ENCODE peak calls at places on chromosomes 7 and 10, in nine cellular contexts. G, Q, Z, L, B, H, W, T and N are unnamed samples.

GRCh38 chr7:924541-925231 is 29.8 kb downstream of the ADAP1 start:
- DNase-seq in G (no peak), Q (no peak), Z (no peak), L (no peak), B (no peak), H (peak), W (peak), T (no peak), N (no peak)

GRCh38 chr7:110283056-110283455 is 807.9 kb upstream of the LRRN3 start:
- DNase-seq in G (no peak), Q (no peak), Z (no peak), L (no peak), B (no peak), H (no peak), W (no peak), T (no peak), N (no peak)

GRCh38 chr7:37234928-37235327 is 213.7 kb downstream of the ELMO1 start:
- DNase-seq in G (peak), Q (no peak), Z (no peak), L (peak), B (no peak), H (no peak), W (peak), T (peak), N (peak)

GRCh38 chr7:36884863-36885262 is 160.6 kb upstream of the AOAH start:
- DNase-seq in G (no peak), Q (no peak), Z (no peak), L (no peak), B (no peak), H (no peak), W (no peak), T (no peak), N (no peak)

GRCh38 chr10:86078639-86079035 is 288.0 kb downstream of the GRID1 start:
- DNase-seq in G (no peak), Q (no peak), Z (no peak), L (no peak), B (no peak), H (no peak), W (no peak), T (no peak), N (no peak)

GRCh38 chr10:132069122-132069848 is 3.5 kb downstream of the JAKMIP3 start:
- DNase-seq in G (no peak), Q (no peak), Z (no peak), L (no peak), B (no peak), H (no peak), W (no peak), T (no peak), N (no peak)

GRCh38 chr10:17227367-17228080 is 517 bp upstream of the VIM start:
- DNase-seq in G (peak), Q (peak), Z (no peak), L (no peak), B (no peak), H (no peak), W (peak), T (no peak), N (peak)

GRCh38 chr7:127897704-127898454 is 133.4 kb downstream of the LRRC4 start:
- DNase-seq in G (no peak), Q (peak), Z (no peak), L (no peak), B (no peak), H (no peak), W (no peak), T (peak), N (no peak)

GRCh38 chr7:118771672-118772071 is 547.2 kb downstream of the ANKRD7 start:
- DNase-seq in G (no peak), Q (peak), Z (no peak), L (no peak), B (no peak), H (no peak), W (no peak), T (no peak), N (peak)

GRCh38 chr7:118777308-118777707 is 552.8 kb downstream of the ANKRD7 start:
- DNase-seq in G (no peak), Q (no peak), Z (no peak), L (no peak), B (no peak), H (no peak), W (no peak), T (no peak), N (peak)
- TF ChIP-seq CTCF in G (no peak), Q (no peak), Z (no peak), L (no peak), B (no peak), H (no peak), W (no peak), T (no peak), N (peak)

GRCh38 chr10:102115775-102116174 is 4.4 kb downstream of the LDB1 start:
- DNase-seq in G (no peak), Q (no peak), Z (no peak), L (peak), B (no peak), H (no peak), W (no peak), T (no peak), N (no peak)

GRCh38 chr10:102118867-102119266 is 1.3 kb downstream of the LDB1 start:
- DNase-seq in G (peak), Q (peak), Z (no peak), L (peak), B (no peak), H (no peak), W (no peak), T (peak), N (peak)

GRCh38 chr10:102119417-102120141 is 589 bp downstream of the LDB1 start:
- DNase-seq in G (peak), Q (peak), Z (peak), L (peak), B (no peak), H (no peak), W (peak), T (peak), N (peak)

GRCh38 chr10:102114861-102115618 is 5.1 kb downstream of the LDB1 start:
- DNase-seq in G (peak), Q (peak), Z (peak), L (peak), B (no peak), H (peak), W (peak), T (peak), N (peak)

GRCh38 chr10:102117391-102118159 is 2.6 kb downstream of the LDB1 start:
- DNase-seq in G (peak), Q (peak), Z (peak), L (peak), B (no peak), H (peak), W (peak), T (peak), N (peak)
- TF ChIP-seq CTCF in G (no peak), Q (peak), Z (no peak), L (peak), B (peak), H (peak), W (no peak), T (peak), N (peak)

DNA sequence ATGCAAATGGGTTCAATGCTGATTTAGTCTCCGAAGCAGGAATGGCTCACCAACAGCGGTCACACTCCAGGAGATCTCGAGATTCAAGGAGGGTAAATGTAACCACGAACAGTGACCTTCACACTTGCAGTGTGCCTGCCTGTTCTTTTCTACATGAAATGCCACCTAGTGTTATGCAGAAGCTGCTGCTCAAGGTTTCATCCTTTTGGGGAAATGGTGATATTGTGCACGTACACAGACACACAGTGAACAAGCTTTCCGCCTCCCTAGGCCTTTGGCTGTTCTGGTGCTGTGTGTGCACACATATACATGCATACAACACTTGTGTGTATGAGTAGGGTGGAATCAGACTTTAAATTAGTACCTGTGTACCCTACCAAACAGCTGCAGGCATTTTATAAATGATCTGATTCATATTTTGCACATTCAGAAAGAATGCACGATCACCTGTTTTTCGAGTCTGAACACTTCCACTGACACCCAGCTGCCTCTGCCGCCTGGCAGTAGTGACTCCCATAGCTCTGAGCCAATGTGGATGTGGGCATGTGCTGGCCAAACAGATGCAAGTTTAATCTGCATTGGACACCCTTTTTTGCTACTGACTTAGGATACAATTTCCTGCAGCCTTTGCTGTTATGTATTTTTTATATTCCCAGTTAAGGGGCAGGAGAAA is 100.5 kb downstream of the TACC2 start:
- DNase-seq in G (no peak), Q (no peak), Z (no peak), L (no peak), B (no peak), H (no peak), W (no peak), T (peak), N (no peak)
- TF ChIP-seq CTCF in G (no peak), Q (no peak), Z (no peak), L (no peak), B (no peak), H (no peak), W (no peak), T (peak), N (no peak)

DNA sequence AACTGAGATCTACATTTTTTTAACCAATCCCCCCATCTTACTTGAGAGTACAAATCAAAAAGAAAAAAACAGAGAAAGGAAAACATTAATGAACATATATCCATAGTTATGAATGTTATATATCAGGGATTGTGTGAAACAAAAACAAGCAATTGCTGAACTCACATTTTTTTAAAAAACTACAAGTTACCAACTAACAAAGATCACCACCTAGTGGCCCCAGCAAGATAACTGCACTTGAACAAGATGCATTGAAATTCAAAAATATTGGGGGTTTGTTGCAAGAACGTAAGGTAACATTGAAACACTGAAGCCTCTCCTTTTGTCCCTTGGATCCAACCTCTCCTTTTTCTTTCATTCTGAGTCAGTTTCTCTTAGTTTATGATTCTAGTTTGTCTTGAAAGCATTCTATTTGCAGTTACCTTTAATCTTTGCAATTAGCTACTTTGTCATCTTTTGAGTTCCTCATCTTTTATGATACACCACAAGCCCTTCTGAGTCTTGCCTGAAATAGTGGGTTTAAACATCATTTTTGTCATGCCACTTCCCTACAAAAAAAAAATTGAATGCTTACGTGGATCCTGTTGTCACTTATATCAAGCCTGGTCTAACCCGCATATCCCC is 87.3 kb upstream of the TES start:
- DNase-seq in G (peak), Q (peak), Z (no peak), L (peak), B (peak), H (no peak), W (no peak), T (peak), N (peak)
- TF ChIP-seq CTCF in G (peak), Q (peak), Z (peak), L (peak), B (peak), H (peak), W (peak), T (peak), N (peak)

GRCh38 chr7:14698239-14698638 is 204.3 kb downstream of the DGKB start:
- DNase-seq in G (peak), Q (peak), Z (no peak), L (peak), B (no peak), H (no peak), W (no peak), T (no peak), N (no peak)
- TF ChIP-seq CTCF in G (no peak), Q (peak), Z (no peak), L (peak), B (peak), H (peak), W (no peak), T (no peak), N (no peak)

GRCh38 chr7:66493235-66494181 is 135.2 kb upstream of the KCTD7 start:
- DNase-seq in G (peak), Q (peak), Z (peak), L (peak), B (peak), H (peak), W (peak), T (peak), N (peak)
- TF ChIP-seq CTCF in G (peak), Q (no peak), Z (no peak), L (peak), B (no peak), H (no peak), W (no peak), T (peak), N (no peak)

DNA sequence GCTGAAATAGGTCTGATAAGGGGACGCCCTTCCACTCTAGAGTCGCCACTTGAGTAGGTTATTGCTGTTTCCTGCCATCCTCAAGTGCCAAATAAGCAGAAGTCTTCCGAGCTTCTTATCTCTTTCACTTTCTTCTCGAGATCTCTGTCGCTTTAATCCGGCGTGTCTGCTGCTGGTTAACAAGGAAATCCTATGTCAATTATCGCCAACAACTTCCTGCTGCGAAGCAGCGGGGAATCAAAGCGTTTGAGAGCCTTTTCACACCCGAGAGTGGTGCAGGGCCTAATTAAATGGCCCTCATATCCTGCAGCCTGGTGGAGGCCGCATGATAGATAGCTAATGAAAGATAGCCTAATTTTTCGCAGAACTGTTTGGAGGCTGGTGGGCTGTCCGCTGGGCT is 215.9 kb downstream of the RAB11FIP2 start:
- DNase-seq in G (no peak), Q (peak), Z (no peak), L (no peak), B (no peak), H (no peak), W (no peak), T (no peak), N (peak)
- TF ChIP-seq CTCF in G (no peak), Q (no peak), Z (no peak), L (no peak), B (no peak), H (no peak), W (no peak), T (no peak), N (no peak)